ENCODE peak calls at places on chromosomes 5 and 9, in seven cellular contexts. C is heart right ventricle; D is hepatocyte; L is NB4; X is ovary; B is CD8-positive, alpha-beta memory T cell; O is fibroblast of lung. A is an unnamed sample.

GRCh38 chr9:84751921-84752320 is 82.4 kb downstream of the NTRK2 start:
- DNase-seq in O (no peak), X (no peak), L (no peak), B (no peak), D (no peak), C (no peak), A (no peak)

GRCh38 chr9:87236546-87236945 is 261.1 kb upstream of the DAPK1 start:
- DNase-seq in O (no peak), B (no peak), X (no peak), C (no peak), D (no peak), L (no peak), A (no peak)

GRCh38 chr5:10310073-10310779 is 2.5 kb upstream of the CMBL start:
- DNase-seq in B (no peak), O (peak), C (no peak), L (no peak), D (peak), X (peak), A (no peak)

GRCh38 chr5:140275837-140276236 is 27.1 kb downstream of the PFDN1 start:
- DNase-seq in D (no peak), O (no peak), L (no peak), B (no peak), C (no peak), X (no peak), A (no peak)

GRCh38 chr5:164354138-164354751 is 848.8 kb downstream of the MAT2B start:
- DNase-seq in C (no peak), D (peak), X (no peak), B (no peak), L (peak), O (no peak), A (no peak)

GRCh38 chr9:127767909-127768331 is 10.5 kb downstream of the SH2D3C start:
- DNase-seq in O (no peak), L (no peak), D (peak), C (peak), B (no peak), X (no peak), A (no peak)

GRCh38 chr5:80382488-80382887 is 25.4 kb upstream of the ZFYVE16 start:
- DNase-seq in D (no peak), X (no peak), O (no peak), C (no peak), B (no peak), L (no peak), A (no peak)

GRCh38 chr5:14228219-14228618 is 85.1 kb downstream of the TRIO start:
- DNase-seq in X (no peak), D (no peak), L (no peak), C (no peak), B (no peak), O (no peak), A (no peak)

GRCh38 chr9:38243993-38244392 is 148.5 kb upstream of the ALDH1B1 start:
- DNase-seq in D (no peak), X (no peak), C (no peak), L (no peak), O (no peak), B (no peak), A (no peak)

GRCh38 chr9:129562917-129563316 is 58.0 kb downstream of the C9orf50 start:
- DNase-seq in D (no peak), B (no peak), L (no peak), X (no peak), C (no peak), O (no peak), A (no peak)

GRCh38 chr5:77670526-77670925 is 32.0 kb upstream of the OTP start:
- DNase-seq in D (no peak), X (no peak), O (no peak), L (no peak), B (no peak), C (no peak), A (no peak)

GRCh38 chr9:107819772-107820171 is 330.2 kb upstream of the KLF4 start:
- DNase-seq in O (no peak), B (no peak), C (no peak), X (no peak), D (peak), L (no peak), A (no peak)

GRCh38 chr9:114304416-114305188 is 18.3 kb upstream of the ORM1 start:
- DNase-seq in C (no peak), B (peak), X (peak), O (no peak), D (peak), L (no peak), A (no peak)

GRCh38 chr9:81892440-81892839 is 35.8 kb upstream of the SPATA31D4 start:
- DNase-seq in O (no peak), B (no peak), D (no peak), C (no peak), X (no peak), L (no peak), A (no peak)

GRCh38 chr5:63262191-63262981 is 683.8 kb downstream of the LRRC70 start:
- DNase-seq in C (no peak), L (no peak), X (no peak), B (no peak), D (no peak), O (peak), A (no peak)

GRCh38 chr5:175697846-175698245 is 40.0 kb downstream of the HRH2 start:
- DNase-seq in X (no peak), L (no peak), D (no peak), B (no peak), O (no peak), C (no peak), A (no peak)

GRCh38 chr5:179301796-179302195 is 43.5 kb downstream of the ADAMTS2 start:
- DNase-seq in C (no peak), L (no peak), B (peak), X (no peak), O (no peak), D (no peak), A (no peak)

GRCh38 chr5:138653502-138653901 is 78.3 kb upstream of the HSPA9 start:
- DNase-seq in D (peak), C (no peak), L (peak), O (peak), B (no peak), X (no peak), A (no peak)

GRCh38 chr5:39274388-39275085 is 55.2 kb upstream of the FYB1 start:
- DNase-seq in C (no peak), D (no peak), X (no peak), L (peak), B (no peak), O (peak), A (no peak)

GRCh38 chr5:169706758-169707450 is 69.8 kb downstream of the DOCK2 start:
- DNase-seq in B (no peak), X (no peak), L (no peak), D (no peak), O (peak), C (no peak), A (no peak)

GRCh38 chr9:76560481-76560891 is 101.5 kb downstream of the GCNT1 start:
- DNase-seq in C (no peak), B (no peak), D (peak), L (no peak), X (no peak), O (peak), A (peak)

GRCh38 chr9:126642839-126643238 is 29.1 kb downstream of the LMX1B start:
- DNase-seq in X (no peak), C (no peak), L (no peak), O (no peak), B (no peak), D (no peak), A (no peak)

GRCh38 chr9:79567671-79568098 is 4.1 kb upstream of the TLE4 start:
- DNase-seq in B (no peak), D (no peak), X (no peak), C (no peak), L (no peak), O (no peak), A (no peak)

GRCh38 chr5:73515232-73515631 is 17.0 kb downstream of the BTF3 start:
- DNase-seq in B (no peak), C (no peak), X (no peak), D (no peak), O (no peak), L (no peak), A (no peak)

GRCh38 chr9:7085357-7085756 is 327.6 kb downstream of the KDM4C start:
- DNase-seq in D (no peak), L (no peak), X (no peak), B (no peak), O (no peak), C (no peak), A (no peak)

GRCh38 chr5:140821375-140822280 is at the start of gene PCDHA5:
- DNase-seq in L (peak), B (no peak), O (no peak), X (no peak), C (no peak), D (no peak), A (no peak)

GRCh38 chr5:134138416-134139376 is 24.2 kb downstream of the TCF7 start:
- DNase-seq in D (no peak), B (peak), L (no peak), X (no peak), O (no peak), C (no peak), A (no peak)

GRCh38 chr9:71663931-71664459 is 104.3 kb downstream of the CEMIP2 start:
- DNase-seq in L (no peak), O (peak), B (no peak), C (no peak), D (no peak), X (no peak), A (no peak)

GRCh38 chr9:125407974-125408900 is 146.6 kb downstream of the GAPVD1 start:
- DNase-seq in X (peak), O (peak), D (peak), B (peak), L (peak), C (peak), A (no peak)

GRCh38 chr9:128917151-128917849 is 3.5 kb upstream of the PHYHD1 start:
- DNase-seq in D (no peak), C (peak), B (no peak), L (no peak), O (peak), X (peak), A (no peak)

GRCh38 chr9:89839427-89839826 is 234.6 kb downstream of the GADD45G start:
- DNase-seq in O (no peak), X (no peak), B (no peak), C (no peak), D (peak), L (no peak), A (no peak)

GRCh38 chr5:145236127-145236526 is 599.0 kb downstream of the PRELID2 start:
- DNase-seq in B (no peak), C (no peak), L (no peak), O (no peak), X (no peak), D (no peak), A (no peak)

DNA sequence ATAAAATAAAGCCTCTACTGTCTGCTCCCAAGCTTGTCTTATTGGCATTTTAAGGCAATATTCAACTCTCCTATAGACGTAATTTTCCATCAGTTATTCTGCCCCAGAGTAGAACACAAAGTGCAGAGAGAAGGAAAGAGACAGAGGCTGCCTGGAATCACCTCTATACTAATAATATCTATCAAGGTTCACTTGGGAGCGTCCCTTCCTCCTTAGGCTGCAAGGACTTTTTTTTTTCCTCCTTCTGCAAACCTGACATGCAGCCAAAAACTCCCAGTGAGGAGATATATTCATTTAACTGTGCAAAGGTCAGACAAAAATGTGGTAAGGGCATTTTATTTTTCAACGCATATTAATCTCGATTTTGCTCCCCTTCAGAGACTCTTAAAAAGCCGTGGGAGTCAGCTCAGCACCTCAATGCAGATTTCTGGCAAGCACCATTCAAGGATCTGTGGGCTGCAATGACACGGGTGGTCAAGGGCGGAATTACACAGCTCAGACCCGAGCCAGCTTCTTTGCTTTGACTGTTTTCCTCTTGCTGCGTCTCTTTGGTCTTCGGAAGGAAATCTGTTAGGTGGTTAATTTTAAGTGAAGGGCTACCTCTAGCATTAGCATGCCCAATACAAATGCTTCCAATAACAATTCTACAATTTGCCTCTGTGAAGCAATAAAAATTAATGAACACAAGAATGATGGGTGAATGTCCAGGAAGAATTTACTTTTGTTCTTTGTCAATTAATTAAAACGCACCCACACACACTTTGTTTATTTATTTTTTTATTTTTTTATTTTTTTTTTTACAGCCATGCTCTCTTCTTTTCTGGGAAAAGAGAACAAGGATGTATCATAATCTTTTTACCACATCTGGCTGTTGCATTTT is 587.7 kb upstream of the GRAMD2B start:
- DNase-seq in B (no peak), O (peak), C (peak), L (peak), X (no peak), D (peak), A (no peak)
- H3K4me3 ChIP-seq in B (no peak), O (no peak), C (peak), L (no peak), X (no peak), D (no peak), A (no peak)

GRCh38 chr9:137042751-137043727 is 2.9 kb downstream of the NPDC1 start:
- DNase-seq in B (no peak), L (no peak), X (no peak), C (peak), D (no peak), O (no peak), A (no peak)

GRCh38 chr9:137046094-137046787 is at the start of gene NPDC1:
- DNase-seq in L (peak), D (peak), C (peak), B (peak), O (peak), X (peak), A (no peak)

GRCh38 chr9:137045294-137046093 is 483 bp downstream of the NPDC1 start:
- DNase-seq in O (peak), L (no peak), B (no peak), C (no peak), D (peak), X (no peak), A (no peak)

GRCh38 chr9:137044502-137045177 is 1.3 kb downstream of the NPDC1 start:
- DNase-seq in X (no peak), D (no peak), B (no peak), C (no peak), L (no peak), O (no peak), A (no peak)

GRCh38 chr9:137044042-137044441 is 1.9 kb downstream of the NPDC1 start:
- DNase-seq in L (no peak), B (no peak), X (no peak), O (no peak), D (no peak), C (no peak), A (no peak)
- H3K4me3 ChIP-seq in L (no peak), B (peak), X (no peak), O (peak), D (no peak), C (peak), A (no peak)

DNA sequence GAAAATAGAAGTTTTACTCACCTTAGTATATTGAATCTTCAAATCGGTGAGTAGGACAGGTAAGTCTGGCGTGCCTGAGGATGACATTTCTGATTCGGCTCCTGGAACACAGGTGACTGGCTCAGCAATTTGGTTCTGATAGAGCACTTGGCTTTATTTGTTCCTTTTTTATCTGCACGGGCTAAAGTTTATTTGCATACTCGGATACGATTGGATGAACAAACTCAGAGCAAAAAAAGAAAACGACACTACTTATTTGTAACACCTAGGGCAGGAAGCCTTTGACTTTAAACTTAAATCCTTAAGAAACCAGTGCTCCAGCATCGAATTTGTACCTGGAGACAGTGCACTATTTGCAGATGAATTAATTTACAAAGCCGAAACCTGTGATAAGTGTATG is at the start of gene ALDH1A1:
- DNase-seq in X (peak), O (peak), B (no peak), L (peak), D (peak), C (no peak), A (no peak)
- H3K4me3 ChIP-seq in X (peak), O (peak), B (no peak), L (no peak), D (peak), C (peak), A (no peak)

GRCh38 chr9:21381752-21382339 is 3.4 kb downstream of the IFNA2 start:
- DNase-seq in X (no peak), O (no peak), C (no peak), D (peak), L (peak), B (peak), A (no peak)
- H3K4me3 ChIP-seq in X (no peak), O (no peak), C (no peak), D (no peak), L (peak), B (no peak), A (no peak)

GRCh38 chr9:120965344-120966004 is 38.9 kb upstream of the TRAF1 start:
- DNase-seq in O (peak), C (peak), B (no peak), X (peak), L (no peak), D (peak), A (no peak)
- H3K4me3 ChIP-seq in O (no peak), C (no peak), B (no peak), X (no peak), L (no peak), D (no peak), A (no peak)

GRCh38 chr5:177470759-177471536 is 2.5 kb downstream of the DBN1 start:
- DNase-seq in C (no peak), B (peak), D (no peak), X (no peak), O (no peak), L (no peak), A (no peak)
- H3K4me3 ChIP-seq in C (no peak), B (no peak), D (no peak), X (no peak), O (peak), L (no peak), A (peak)

DNA sequence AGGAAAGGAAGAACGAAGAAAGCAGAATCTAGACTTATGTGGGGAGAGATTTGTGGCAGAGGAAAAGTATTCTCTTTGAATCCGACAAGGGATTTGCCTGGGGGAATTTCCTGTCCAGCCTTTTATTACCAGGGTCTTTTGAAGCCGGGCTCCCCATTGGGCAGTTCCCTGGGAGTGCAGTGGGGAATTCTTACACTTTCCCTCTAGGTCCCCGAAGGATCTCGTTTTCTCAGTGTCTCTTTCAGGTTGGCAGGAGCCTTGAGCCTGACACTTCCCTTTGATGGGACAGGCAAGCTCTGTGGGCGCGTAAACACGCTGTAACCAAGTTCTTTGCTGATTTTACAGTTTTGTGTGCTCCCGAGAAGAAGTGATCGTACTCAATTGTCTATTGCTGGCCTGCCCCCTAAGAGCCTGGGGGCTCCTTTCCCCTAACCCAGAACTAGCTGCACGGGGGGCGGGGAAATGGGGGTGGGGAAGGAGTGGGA is 582 bp upstream of the VCAN start:
- DNase-seq in X (no peak), B (no peak), L (peak), O (no peak), C (no peak), D (peak), A (no peak)
- H3K4me3 ChIP-seq in X (peak), B (no peak), L (no peak), O (peak), C (peak), D (peak), A (peak)

GRCh38 chr9:133118568-133118967 is 2.5 kb downstream of the RALGDS start:
- DNase-seq in B (no peak), C (no peak), X (no peak), L (no peak), O (no peak), D (no peak), A (no peak)
- H3K4me3 ChIP-seq in B (no peak), C (peak), X (no peak), L (no peak), O (peak), D (no peak), A (no peak)

DNA sequence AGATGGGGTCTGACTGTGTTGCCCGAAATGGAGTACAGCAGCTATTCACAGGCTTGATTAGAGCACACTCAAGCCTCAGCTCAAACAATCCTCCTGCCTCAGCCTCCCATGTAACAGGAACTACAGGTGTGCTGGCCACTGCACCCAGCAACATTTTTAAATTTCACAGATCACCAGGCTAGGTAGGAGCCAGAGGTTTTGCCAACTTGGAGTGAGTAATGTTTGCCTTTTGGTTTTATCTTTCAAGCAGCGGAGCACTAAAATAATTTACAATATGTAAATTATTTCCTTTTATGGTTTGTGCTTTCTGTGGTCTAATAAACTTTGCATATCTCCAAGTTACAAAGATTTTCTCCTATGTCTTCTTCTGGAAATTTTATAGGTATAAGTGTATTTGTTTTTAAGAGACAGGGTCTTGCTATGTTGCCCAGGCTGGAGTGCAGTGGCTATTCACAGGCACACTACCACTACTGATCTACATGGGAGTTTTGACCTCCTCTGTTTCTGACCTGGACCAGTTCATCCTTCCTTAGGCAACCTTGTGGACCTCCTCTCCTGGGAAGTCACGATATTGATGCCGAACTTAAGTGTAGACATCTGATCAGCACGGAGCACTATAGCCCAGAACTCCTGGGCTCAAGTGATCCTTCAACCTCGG is 67.2 kb upstream of the SUSD1 start:
- DNase-seq in D (no peak), C (no peak), B (no peak), O (no peak), L (no peak), X (no peak), A (no peak)
- H3K4me3 ChIP-seq in D (no peak), C (no peak), B (no peak), O (no peak), L (no peak), X (no peak), A (no peak)